ENCODE peak calls at places on chromosome 20, in eight cellular contexts. U is AG04450, I is PC-3, A is heart left ventricle, K is left lung, F is pancreas, C is A549, D is GM13976. Z is an unnamed sample.

GRCh38 chr20:64161595-64162238 is 2.5 kb upstream of the MYT1 start:
- DNase-seq in U (no peak), I (peak), A (peak), K (no peak), F (peak), C (peak), D (peak), Z (peak)

GRCh38 chr20:43778375-43778774 is 51.6 kb upstream of the GTSF1L start:
- DNase-seq in U (no peak), I (no peak), A (no peak), K (no peak), F (no peak), C (no peak), D (no peak), Z (no peak)

GRCh38 chr20:7989379-7989778 is 30.2 kb downstream of the TMX4 start:
- DNase-seq in U (no peak), I (peak), A (no peak), K (no peak), F (no peak), C (no peak), D (no peak), Z (no peak)

GRCh38 chr20:37327748-37328147 is 18.2 kb upstream of the SRC start:
- DNase-seq in U (peak), I (no peak), A (no peak), K (peak), F (no peak), C (no peak), D (no peak), Z (peak)

GRCh38 chr20:43721097-43721428 is 5.7 kb downstream of the GTSF1L start:
- DNase-seq in U (no peak), I (no peak), A (no peak), K (no peak), F (no peak), C (no peak), D (no peak), Z (peak)

GRCh38 chr20:35327074-35327976 is 35.1 kb upstream of the FAM83C start:
- DNase-seq in U (no peak), I (peak), A (no peak), K (no peak), F (no peak), C (no peak), D (no peak), Z (no peak)

GRCh38 chr20:14334306-14334930 is 3.0 kb downstream of the FLRT3 start:
- DNase-seq in U (peak), I (peak), A (no peak), K (no peak), F (peak), C (peak), D (no peak), Z (no peak)

GRCh38 chr20:35145141-35145564 is 2.0 kb downstream of the EDEM2 start:
- DNase-seq in U (peak), I (peak), A (no peak), K (no peak), F (peak), C (peak), D (peak), Z (no peak)

GRCh38 chr20:40467703-40468411 is 221.2 kb downstream of the MAFB start:
- DNase-seq in U (no peak), I (no peak), A (no peak), K (no peak), F (no peak), C (no peak), D (no peak), Z (no peak)

GRCh38 chr20:3432844-3433243 is 25.4 kb upstream of the DNAAF9 start:
- DNase-seq in U (no peak), I (no peak), A (no peak), K (no peak), F (no peak), C (no peak), D (no peak), Z (no peak)

GRCh38 chr20:34302312-34302722 is 838 bp downstream of the AHCY start:
- DNase-seq in U (no peak), I (peak), A (no peak), K (no peak), F (no peak), C (peak), D (no peak), Z (no peak)

GRCh38 chr20:47330933-47331708 is 25.4 kb downstream of the ZMYND8 start:
- DNase-seq in U (no peak), I (peak), A (no peak), K (no peak), F (no peak), C (peak), D (no peak), Z (no peak)

GRCh38 chr20:1528811-1529210 is 28.7 kb downstream of the SIRPD start:
- DNase-seq in U (no peak), I (peak), A (no peak), K (no peak), F (no peak), C (no peak), D (no peak), Z (no peak)

GRCh38 chr20:11726021-11726420 is 191.7 kb upstream of the BTBD3 start:
- DNase-seq in U (no peak), I (no peak), A (no peak), K (no peak), F (no peak), C (no peak), D (no peak), Z (no peak)

GRCh38 chr20:3687655-3688054 is 5.8 kb upstream of the ADAM33 start:
- DNase-seq in U (peak), I (peak), A (no peak), K (no peak), F (no peak), C (peak), D (peak), Z (no peak)

DNA sequence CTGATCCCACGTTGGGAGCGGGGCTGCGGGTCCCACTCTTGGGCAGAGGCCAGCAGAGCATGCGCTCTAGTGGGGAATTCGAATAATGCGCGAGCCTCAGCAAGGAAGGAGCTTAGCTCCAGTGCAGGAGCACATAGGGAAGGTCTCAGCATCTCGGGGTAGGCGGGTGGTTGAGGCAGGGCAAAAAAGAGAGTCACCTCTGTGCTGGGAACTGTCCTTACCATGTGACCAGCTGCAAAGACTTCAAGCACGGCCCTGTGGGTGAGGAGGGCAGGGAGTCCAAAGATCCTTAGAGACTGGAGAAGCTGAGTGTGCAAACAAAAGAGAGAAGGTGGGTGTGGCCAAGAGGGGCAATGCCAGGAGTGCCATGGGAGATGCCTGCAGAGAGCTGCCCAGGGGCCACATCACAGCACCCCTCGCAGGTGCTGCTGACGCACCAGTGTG is 79.2 kb upstream of the CD93 start:
- DNase-seq in U (no peak), I (no peak), A (no peak), K (no peak), F (no peak), C (no peak), D (no peak), Z (no peak)
- TF ChIP-seq CTCF in U (no peak), I (no peak), A (no peak), K (no peak), F (no peak), C (no peak), D (no peak), Z (peak)

GRCh38 chr20:50344232-50345071 is 153.8 kb downstream of the CEBPB start:
- DNase-seq in U (no peak), I (no peak), A (peak), K (no peak), F (no peak), C (no peak), D (no peak), Z (no peak)
- TF ChIP-seq CTCF in U (peak), I (peak), A (no peak), K (no peak), F (no peak), C (peak), D (no peak), Z (peak)

DNA sequence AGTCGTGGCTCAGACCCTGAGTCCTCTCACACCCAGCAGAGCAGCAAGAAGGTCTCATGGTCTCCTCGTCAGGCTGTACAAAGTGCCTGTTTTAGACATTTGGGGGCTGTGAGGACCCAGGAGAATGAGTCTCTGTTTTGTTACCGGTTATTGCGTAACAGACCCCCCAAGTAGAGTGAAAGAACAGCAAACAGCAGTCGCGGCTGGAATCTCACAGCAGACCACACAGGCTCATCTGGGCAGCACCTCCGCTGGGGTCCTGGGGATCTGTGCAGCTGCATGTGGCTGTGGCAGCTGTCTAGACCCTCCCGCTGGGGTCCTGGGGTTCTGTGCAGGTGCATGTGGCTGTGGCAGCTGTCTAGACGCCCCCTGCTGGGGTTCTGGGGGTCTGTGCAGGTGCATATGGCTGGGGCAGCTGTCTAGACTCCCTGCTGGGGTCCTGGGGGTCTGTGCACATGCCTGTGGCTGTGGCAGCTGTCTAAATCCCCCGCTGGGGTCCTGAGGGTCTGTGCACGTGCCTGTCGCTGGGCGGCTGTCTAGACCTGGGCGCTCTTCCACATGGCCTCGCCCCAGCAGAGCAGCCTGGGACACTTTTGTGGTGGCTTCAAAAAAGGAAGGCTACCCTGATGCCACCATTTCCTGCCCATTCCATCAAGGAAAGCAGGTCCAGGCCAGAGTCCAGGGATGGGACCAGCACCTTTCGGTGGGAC is 24.7 kb downstream of the ENTPD6 start:
- DNase-seq in U (no peak), I (no peak), A (no peak), K (no peak), F (no peak), C (no peak), D (no peak), Z (no peak)
- TF ChIP-seq CTCF in U (peak), I (peak), A (no peak), K (no peak), F (peak), C (peak), D (no peak), Z (no peak)

GRCh38 chr20:58339741-58340140 is 30.2 kb downstream of the RAB22A start:
- DNase-seq in U (no peak), I (no peak), A (no peak), K (no peak), F (no peak), C (no peak), D (no peak), Z (no peak)
- TF ChIP-seq CTCF in U (no peak), I (no peak), A (no peak), K (no peak), F (no peak), C (no peak), D (no peak), Z (no peak)

GRCh38 chr20:23048283-23049200 is 930 bp downstream of the THBD start:
- DNase-seq in U (no peak), I (peak), A (peak), K (peak), F (no peak), C (peak), D (peak), Z (peak)

GRCh38 chr20:23052904-23053303 is 3.4 kb upstream of the THBD start:
- DNase-seq in U (no peak), I (no peak), A (no peak), K (no peak), F (no peak), C (no peak), D (no peak), Z (no peak)

GRCh38 chr20:23049933-23050838 is 714 bp upstream of the THBD start:
- DNase-seq in U (no peak), I (peak), A (peak), K (peak), F (no peak), C (peak), D (peak), Z (peak)

GRCh38 chr20:23049201-23049932 is at the start of gene THBD:
- DNase-seq in U (no peak), I (peak), A (peak), K (peak), F (peak), C (peak), D (peak), Z (peak)

DNA sequence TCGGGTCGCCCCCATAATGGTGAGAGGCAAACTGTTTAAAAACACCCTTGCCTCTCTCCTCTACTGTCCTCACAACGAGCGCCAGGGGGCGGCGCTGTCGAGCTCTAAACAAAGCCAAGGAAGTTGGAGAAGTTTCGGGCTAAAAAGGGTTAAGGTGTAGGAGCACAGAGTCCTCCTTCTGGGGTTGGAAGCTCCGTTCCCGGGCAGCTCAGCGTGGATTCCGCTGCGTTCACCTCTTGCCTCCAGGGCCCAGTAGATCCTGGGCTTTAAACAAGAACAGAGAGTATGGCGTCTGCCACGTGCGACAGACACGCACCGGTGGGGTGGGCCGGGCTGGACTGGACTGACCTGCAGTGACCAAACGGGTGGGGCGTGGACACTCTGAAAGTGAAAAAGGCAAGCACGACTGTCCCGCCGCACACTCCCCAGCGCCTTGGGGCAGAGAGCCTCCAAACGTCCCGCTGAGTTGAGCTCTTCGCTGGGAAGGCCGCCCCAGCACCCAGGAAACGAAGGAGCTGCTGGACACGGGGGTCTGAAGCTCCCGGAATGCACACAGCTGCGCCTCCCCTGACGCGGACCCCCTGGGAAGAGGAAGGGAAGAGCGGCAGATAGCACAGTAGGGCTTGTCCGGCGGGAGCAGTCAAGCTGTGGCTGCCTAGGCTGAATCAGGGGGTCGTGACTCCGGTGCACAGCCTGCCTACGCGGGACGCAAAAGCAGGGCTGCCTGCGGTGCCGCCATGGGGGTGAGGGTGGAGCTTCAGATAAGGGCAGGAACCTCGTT is 1.6 kb upstream of the THBD start:
- DNase-seq in U (peak), I (peak), A (peak), K (peak), F (peak), C (no peak), D (peak), Z (peak)
- TF ChIP-seq CTCF in U (peak), I (peak), A (peak), K (peak), F (no peak), C (peak), D (peak), Z (peak)

DNA sequence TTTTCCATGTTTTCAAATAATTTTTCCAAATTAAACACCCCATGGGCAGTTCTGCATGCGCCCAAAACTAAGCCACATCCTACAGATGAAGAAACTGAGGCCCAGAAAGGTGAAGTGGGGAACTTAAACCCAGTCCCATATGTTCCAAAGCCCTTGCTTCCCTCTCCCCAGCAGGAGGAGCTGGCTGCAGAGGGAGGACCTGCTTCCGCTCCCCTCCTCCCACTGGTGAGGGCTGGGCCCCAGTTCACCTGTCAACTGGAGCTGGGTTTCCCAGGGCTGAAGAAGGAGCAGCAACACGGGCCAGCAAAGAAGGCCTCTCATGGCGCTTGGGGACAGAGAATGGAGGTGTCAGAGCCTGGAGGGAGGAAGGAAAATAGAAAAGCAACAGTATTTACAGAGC is 1.4 kb upstream of the RBPJL start:
- DNase-seq in U (no peak), I (no peak), A (no peak), K (no peak), F (peak), C (no peak), D (no peak), Z (no peak)
- TF ChIP-seq CTCF in U (peak), I (peak), A (no peak), K (no peak), F (peak), C (no peak), D (no peak), Z (no peak)

GRCh38 chr20:48544402-48545333 is 283.1 kb downstream of the PREX1 start:
- DNase-seq in U (no peak), I (peak), A (no peak), K (no peak), F (no peak), C (no peak), D (no peak), Z (no peak)
- TF ChIP-seq CTCF in U (no peak), I (no peak), A (no peak), K (no peak), F (no peak), C (no peak), D (no peak), Z (no peak)

Z was measured in CD14-positive monocyte.